ENCODE peak calls at places on chromosome 2, in ten cellular contexts. F is CD8-positive, alpha-beta T cell; T is lower leg skin; B is thoracic aorta; I is BE2C; U is cardiac muscle cell; D is vagina; C is astrocyte of the cerebellum; L is neural progenitor cell; J is upper lobe of right lung. Q is an unnamed sample.

GRCh38 chr2:216006164-216006663 is 7.1 kb downstream of the MREG start:
- DNase-seq in I (no peak), D (no peak), U (peak), L (peak), B (no peak), C (no peak), J (peak), F (peak), T (no peak), Q (no peak)

GRCh38 chr2:30115141-30115980 is 31.4 kb upstream of the YPEL5 start:
- DNase-seq in D (no peak), I (peak), J (peak), F (peak), T (peak), B (peak), U (peak), L (peak), C (peak), Q (peak)

GRCh38 chr2:167756427-167756826 is 491.0 kb downstream of the STK39 start:
- DNase-seq in T (no peak), C (peak), D (no peak), L (peak), F (no peak), J (no peak), U (peak), B (no peak), I (no peak), Q (no peak)

GRCh38 chr2:78498125-78498524 is 527.4 kb upstream of the REG3G start:
- DNase-seq in B (no peak), T (no peak), D (no peak), J (no peak), U (no peak), C (no peak), L (no peak), I (no peak), F (no peak), Q (no peak)

GRCh38 chr2:19623488-19623887 is 265.1 kb upstream of the OSR1 start:
- DNase-seq in C (peak), B (no peak), T (no peak), L (no peak), D (no peak), F (no peak), U (peak), J (no peak), I (no peak), Q (no peak)

GRCh38 chr2:204665244-204665643 is 120.0 kb downstream of the PARD3B start:
- DNase-seq in T (no peak), J (no peak), F (no peak), C (peak), D (no peak), L (peak), I (no peak), B (no peak), U (peak), Q (no peak)

GRCh38 chr2:134659724-134660123 is 59.1 kb downstream of the TMEM163 start:
- DNase-seq in T (no peak), B (no peak), U (no peak), F (no peak), J (no peak), L (no peak), D (no peak), C (no peak), I (no peak), Q (no peak)

GRCh38 chr2:217064234-217065103 is 204.6 kb upstream of the TNP1 start:
- DNase-seq in F (no peak), D (no peak), B (no peak), C (peak), U (peak), I (no peak), T (peak), L (peak), J (no peak), Q (no peak)

GRCh38 chr2:204331180-204331579 is 214.1 kb upstream of the PARD3B start:
- DNase-seq in F (no peak), I (no peak), T (no peak), B (no peak), U (no peak), C (no peak), D (no peak), L (no peak), J (no peak), Q (no peak)

GRCh38 chr2:32564417-32565035 is 63.3 kb upstream of the TTC27 start:
- DNase-seq in C (peak), F (no peak), J (no peak), B (no peak), D (no peak), L (no peak), T (no peak), I (no peak), U (no peak), Q (no peak)

GRCh38 chr2:18046558-18046957 is 168.1 kb downstream of the KCNS3 start:
- DNase-seq in C (peak), L (no peak), U (peak), B (no peak), T (no peak), D (no peak), F (no peak), J (no peak), I (no peak), Q (peak)

GRCh38 chr2:121825003-121825950 is 69.8 kb downstream of the TSN start:
- DNase-seq in I (no peak), T (peak), B (no peak), U (no peak), C (no peak), L (no peak), D (no peak), J (no peak), F (no peak), Q (no peak)

GRCh38 chr2:20106746-20107145 is 55.3 kb upstream of the LAPTM4A start:
- DNase-seq in C (no peak), D (no peak), L (peak), U (peak), I (peak), F (peak), T (no peak), J (peak), B (no peak), Q (no peak)

GRCh38 chr2:181106229-181106628 is 125.8 kb downstream of the UBE2E3 start:
- DNase-seq in B (no peak), C (no peak), I (peak), U (no peak), J (no peak), L (peak), D (no peak), F (no peak), T (no peak), Q (no peak)

GRCh38 chr2:8576525-8577157 is 105.2 kb upstream of the ID2 start:
- DNase-seq in L (no peak), C (no peak), B (no peak), I (no peak), T (no peak), D (peak), U (no peak), J (no peak), F (no peak), Q (no peak)

GRCh38 chr2:159891917-159892691 is 94.1 kb upstream of the CD302 start:
- DNase-seq in F (no peak), D (no peak), J (no peak), C (peak), I (no peak), T (no peak), B (no peak), U (peak), L (no peak), Q (peak)

GRCh38 chr2:46167924-46168323 is 129.3 kb upstream of the EPAS1 start:
- DNase-seq in F (no peak), T (peak), D (no peak), I (no peak), C (no peak), J (no peak), L (no peak), B (no peak), U (peak), Q (no peak)

GRCh38 chr2:54960118-54960517 is 90.1 kb downstream of the RTN4 start:
- DNase-seq in D (no peak), U (no peak), J (no peak), C (no peak), F (no peak), L (no peak), T (peak), I (no peak), B (no peak), Q (no peak)

GRCh38 chr2:134252092-134252775 is 1.6 kb upstream of the MGAT5 start:
- DNase-seq in D (no peak), U (no peak), L (no peak), C (no peak), T (no peak), B (no peak), F (no peak), I (no peak), J (no peak), Q (no peak)

GRCh38 chr2:1366546-1367134 is 46.6 kb upstream of the TPO start:
- DNase-seq in I (peak), U (no peak), L (no peak), F (no peak), T (no peak), D (no peak), C (no peak), B (no peak), J (peak), Q (no peak)

GRCh38 chr2:215794829-215795546 is 218.4 kb downstream of the MREG start:
- DNase-seq in B (no peak), J (no peak), I (no peak), C (no peak), L (peak), U (peak), T (no peak), F (no peak), D (no peak), Q (no peak)

GRCh38 chr2:217387776-217388381 is 528.0 kb upstream of the TNP1 start:
- DNase-seq in I (no peak), T (no peak), J (no peak), B (no peak), L (peak), F (no peak), C (no peak), D (no peak), U (peak), Q (no peak)

GRCh38 chr2:190185380-190185779 is 122.9 kb upstream of the MSTN start:
- DNase-seq in T (no peak), J (no peak), F (no peak), B (no peak), I (no peak), D (no peak), C (no peak), U (no peak), L (no peak), Q (no peak)

GRCh38 chr2:190182071-190182524 is 119.6 kb upstream of the MSTN start:
- DNase-seq in J (no peak), D (no peak), B (no peak), T (no peak), I (no peak), U (no peak), C (no peak), F (no peak), L (no peak), Q (no peak)

GRCh38 chr2:190181066-190181681 is 118.6 kb upstream of the MSTN start:
- DNase-seq in B (no peak), L (no peak), T (no peak), C (no peak), U (no peak), J (no peak), I (no peak), D (no peak), F (peak), Q (no peak)

GRCh38 chr2:190184460-190184859 is 121.9 kb upstream of the MSTN start:
- DNase-seq in C (no peak), J (no peak), L (no peak), D (no peak), U (no peak), T (no peak), F (no peak), I (no peak), B (no peak), Q (no peak)

DNA sequence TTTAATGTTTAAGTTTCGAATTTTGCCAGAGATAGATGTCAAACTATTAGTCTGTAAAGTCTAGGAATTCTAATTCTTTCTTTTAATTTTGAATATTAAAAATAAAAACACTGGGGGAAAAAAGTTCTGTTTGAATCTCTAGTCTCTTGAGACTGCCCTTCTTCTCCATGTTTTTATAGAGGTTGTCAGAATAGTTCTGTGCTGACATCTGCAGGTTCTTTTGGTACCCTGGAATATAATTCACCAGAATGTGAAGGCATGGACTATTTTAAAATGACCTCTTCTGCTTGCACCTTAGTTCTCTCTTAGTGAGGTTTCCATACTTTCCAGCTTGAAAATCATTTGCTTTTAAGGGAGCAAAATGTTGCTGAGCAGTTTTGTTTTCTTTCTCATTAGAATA is 121.0 kb upstream of the MSTN start:
- DNase-seq in L (no peak), I (no peak), J (no peak), C (no peak), B (no peak), F (no peak), U (no peak), T (no peak), D (no peak), Q (no peak)
- TF ChIP-seq CTCF in L (no peak), I (no peak), J (no peak), C (no peak), B (no peak), F (no peak), U (no peak), T (no peak), D (no peak), Q (no peak)

DNA sequence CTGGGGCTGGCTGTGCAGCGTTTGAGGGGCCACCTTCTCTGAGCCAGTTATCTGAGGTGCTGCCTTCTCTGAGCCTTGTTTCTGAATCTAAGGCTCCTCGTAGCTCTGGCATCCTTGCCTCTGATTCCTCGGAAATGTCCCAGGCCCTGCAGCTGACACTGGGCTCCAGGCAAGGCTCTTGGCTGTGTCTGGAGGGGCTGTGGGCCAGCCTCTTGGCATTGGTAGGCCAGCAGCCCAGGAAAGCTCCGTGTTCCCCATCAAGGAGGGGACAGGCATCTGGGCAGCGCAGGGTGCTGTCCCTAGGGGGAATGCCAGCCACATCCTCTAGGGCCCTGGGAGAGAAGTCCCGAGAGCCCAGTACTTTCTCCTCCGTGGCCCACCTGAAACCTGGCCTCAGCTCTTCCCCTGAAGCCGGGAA is 40.7 kb upstream of the TAF1B start:
- DNase-seq in J (no peak), T (peak), I (no peak), C (no peak), F (no peak), B (no peak), U (no peak), L (no peak), D (no peak), Q (no peak)
- H3K4me3 ChIP-seq in J (no peak), T (no peak), I (no peak), C (no peak), F (no peak), B (no peak), U (no peak), L (no peak), D (no peak), Q (no peak)

DNA sequence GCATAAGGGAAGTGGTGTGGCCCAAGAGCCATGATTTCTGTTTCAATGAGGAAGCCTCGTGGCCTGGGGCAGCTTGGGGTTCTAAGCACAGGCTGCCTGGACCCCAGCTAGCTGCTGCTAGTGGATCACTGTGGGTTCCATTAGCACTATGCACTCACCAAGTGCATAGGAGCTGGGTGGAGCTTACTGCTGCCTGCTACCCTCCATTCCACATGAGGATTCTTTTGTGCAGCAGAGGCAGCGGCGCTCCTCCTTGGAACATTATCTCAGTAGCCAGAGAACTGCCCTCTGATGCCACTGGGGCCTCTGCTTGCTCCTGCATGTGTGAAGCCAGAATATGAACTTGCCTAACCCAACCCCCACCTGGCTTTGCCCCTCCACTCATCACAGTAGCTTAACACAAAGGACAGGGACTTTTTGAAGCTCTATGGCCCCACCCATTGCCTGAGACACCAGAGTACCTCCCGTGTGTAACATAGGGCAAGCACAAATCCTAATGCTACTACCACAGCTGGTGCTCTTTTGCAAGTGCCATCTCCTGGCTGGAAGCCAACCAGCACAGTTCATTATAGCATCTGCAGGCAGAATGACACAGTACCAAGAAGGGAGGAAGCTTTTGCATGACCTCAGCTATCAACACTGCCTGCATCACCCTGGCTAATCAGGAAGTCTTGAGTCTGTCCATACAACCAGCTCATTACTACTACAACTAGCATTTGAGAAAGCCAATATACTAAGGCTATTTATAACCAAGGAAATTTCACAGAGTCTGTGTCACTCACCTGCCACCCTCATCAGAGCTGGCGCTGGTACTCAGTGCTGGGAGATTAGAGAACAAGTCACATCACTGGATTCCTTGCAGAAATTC is 297.0 kb upstream of the GULP1 start:
- DNase-seq in F (peak), D (no peak), I (peak), J (no peak), U (peak), T (no peak), C (no peak), L (no peak), B (no peak), Q (peak)
- TF ChIP-seq CTCF in F (no peak), D (no peak), I (no peak), J (no peak), U (no peak), T (no peak), C (no peak), L (no peak), B (no peak), Q (no peak)

DNA sequence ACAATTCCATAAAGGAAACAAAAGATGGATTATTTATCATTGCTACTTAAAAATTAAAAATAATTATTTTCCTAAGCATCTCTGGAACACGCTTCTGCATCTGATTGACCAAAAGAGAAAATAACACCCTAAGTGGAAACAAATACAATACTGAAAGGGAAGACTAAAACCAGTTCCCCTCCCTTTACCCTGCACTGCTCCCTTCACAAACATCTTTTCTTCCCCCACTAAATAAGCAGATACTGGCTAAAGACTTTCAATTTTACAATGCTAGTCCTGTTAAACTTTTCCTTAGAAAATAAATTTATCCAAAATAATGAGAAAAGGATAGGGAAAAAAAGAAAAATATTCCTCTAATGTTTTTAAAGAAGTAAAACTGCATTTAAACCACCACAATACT is 4.3 kb downstream of the NCKAP1 start:
- DNase-seq in I (no peak), T (no peak), U (no peak), D (no peak), B (no peak), L (no peak), J (no peak), C (no peak), F (no peak), Q (no peak)
- H3K4me3 ChIP-seq in I (no peak), T (no peak), U (no peak), D (no peak), B (peak), L (no peak), J (no peak), C (no peak), F (no peak), Q (no peak)

GRCh38 chr2:96596596-96596995 is 41.5 kb downstream of the KANSL3 start:
- DNase-seq in J (no peak), L (no peak), B (no peak), U (no peak), D (no peak), F (no peak), C (no peak), T (no peak), I (no peak), Q (no peak)
- TF ChIP-seq CTCF in J (no peak), L (no peak), B (no peak), U (no peak), D (no peak), F (no peak), C (no peak), T (no peak), I (no peak), Q (no peak)

DNA sequence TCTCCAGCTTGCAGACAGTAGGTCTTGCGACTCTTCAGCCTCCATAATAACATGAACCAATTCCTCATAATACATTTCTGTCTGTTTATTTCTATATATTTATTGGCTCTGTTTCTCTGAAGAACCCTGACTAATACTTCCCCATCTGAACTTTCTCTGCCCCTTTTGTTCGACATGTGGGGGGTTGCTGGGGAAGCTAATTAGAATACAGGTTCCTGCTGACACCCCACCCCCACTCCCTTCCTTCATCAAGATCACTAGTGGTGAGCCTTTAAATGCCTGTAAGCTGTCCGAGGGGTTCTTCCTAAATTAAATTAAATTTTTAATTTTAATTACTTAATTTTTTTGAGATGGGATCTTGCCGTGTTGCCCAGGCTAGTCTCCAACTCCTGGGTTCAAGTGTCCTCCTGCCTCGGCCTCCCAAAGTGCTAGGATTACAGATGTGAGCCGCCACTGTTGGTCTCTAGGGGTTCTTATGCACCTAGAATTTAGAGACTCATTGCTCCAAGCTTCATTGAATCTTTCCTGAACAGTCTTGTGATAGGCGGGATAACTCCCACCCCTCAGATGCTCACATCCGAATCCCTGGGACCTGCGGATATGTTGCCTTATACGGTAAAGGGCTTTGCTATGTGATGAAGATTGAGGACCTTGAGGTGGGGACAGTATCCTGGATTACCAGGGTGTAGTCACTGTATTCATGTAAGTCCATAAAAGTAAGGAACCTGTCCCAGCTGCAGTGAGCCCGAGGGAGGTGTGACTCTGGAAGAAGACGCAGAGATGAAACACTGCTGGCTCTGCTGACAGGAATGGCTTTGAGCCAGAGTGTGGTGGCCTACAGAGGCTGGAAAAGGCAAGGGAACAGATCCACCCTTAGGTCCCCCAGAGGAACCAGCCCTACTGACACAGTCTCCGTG is 26.2 kb downstream of the HPCAL1 start:
- DNase-seq in C (no peak), F (no peak), L (no peak), D (no peak), B (no peak), T (no peak), J (no peak), I (peak), U (no peak), Q (no peak)
- H3K4me3 ChIP-seq in C (no peak), F (peak), L (no peak), D (no peak), B (no peak), T (no peak), J (no peak), I (no peak), U (no peak), Q (no peak)

Q was measured in HFF-Myc.